ENCODE peak calls at places on chromosomes 11 and 22, in five cellular contexts. P is trophoblast cell, U is aorta, M is cardiac muscle cell, Y is heart left ventricle. O is an unnamed sample.

GRCh38 chr22:25051983-25052710 is 99.6 kb downstream of the KIAA1671 start:
- DNase-seq in U (no peak), M (no peak), Y (no peak), P (no peak), O (no peak)

GRCh38 chr22:50535113-50535512 is 5.3 kb upstream of the TYMP start:
- DNase-seq in P (no peak), Y (no peak), M (no peak), U (peak; percentile 27), O (no peak)

GRCh38 chr11:118917488-118918127 is 8.1 kb downstream of the BCL9L start:
- DNase-seq in U (peak; percentile 75), Y (no peak), P (peak; percentile 95), M (peak; percentile 95), O (no peak)

GRCh38 chr11:13776134-13776815 is 107.8 kb downstream of the FAR1 start:
- DNase-seq in Y (no peak), P (no peak), U (no peak), M (no peak), O (no peak)

GRCh38 chr11:114233755-114234154 is 62.4 kb upstream of the NNMT start:
- DNase-seq in M (peak; percentile 25), Y (no peak), U (no peak), P (no peak), O (no peak)

GRCh38 chr11:45844822-45845573 is 2.3 kb upstream of the CRY2 start:
- DNase-seq in U (no peak), P (no peak), Y (no peak), M (no peak), O (no peak)

GRCh38 chr11:2708151-2708581 is 8.4 kb upstream of the KCNQ1OT1 start:
- DNase-seq in P (no peak), Y (peak; percentile 62), M (peak; percentile 55), U (no peak), O (no peak)

GRCh38 chr11:73996161-73996747 is 12.6 kb downstream of the UCP3 start:
- DNase-seq in M (no peak), P (no peak), Y (no peak), U (peak; percentile 4), O (no peak)

GRCh38 chr11:10205928-10206327 is 88.1 kb downstream of the SBF2 start:
- DNase-seq in Y (no peak), U (no peak), M (no peak), P (no peak), O (no peak)

GRCh38 chr22:40982482-40983385 is 31.6 kb downstream of the RBX1 start:
- DNase-seq in P (peak; percentile 65), M (no peak), U (no peak), Y (no peak), O (no peak)

GRCh38 chr22:38218661-38219331 is 17.0 kb downstream of the MAFF start:
- DNase-seq in U (peak; percentile 92), M (peak; percentile 95), P (peak; percentile 98), Y (peak; percentile 84), O (peak; percentile 60)

GRCh38 chr11:19935507-19935906 is 222.9 kb downstream of the NAV2 start:
- DNase-seq in M (no peak), U (no peak), Y (no peak), P (peak; percentile 71), O (no peak)

GRCh38 chr22:32801436-32802290 is at the start of gene TIMP3:
- DNase-seq in P (peak; percentile 65), Y (peak; percentile 94), U (peak; percentile 87), M (peak; percentile 88), O (no peak)

GRCh38 chr11:79393362-79394043 is 47.3 kb downstream of the TENM4 start:
- DNase-seq in P (no peak), M (no peak), Y (no peak), U (no peak), O (no peak)

GRCh38 chr11:43573233-43573632 is 107.3 kb upstream of the HSD17B12 start:
- DNase-seq in U (no peak), Y (no peak), P (peak; percentile 17), M (peak; percentile 34), O (no peak)

GRCh38 chr11:120781486-120782120 is 242.3 kb upstream of the TBCEL start:
- DNase-seq in U (no peak), P (no peak), Y (no peak), M (no peak), O (no peak)

GRCh38 chr11:1603629-1604028 is 4.6 kb downstream of the KRTAP5-3 start:
- DNase-seq in Y (no peak), P (no peak), M (no peak), U (no peak), O (no peak)

GRCh38 chr11:129302386-129303101 is 73.1 kb upstream of the BARX2 start:
- DNase-seq in Y (no peak), M (no peak), U (no peak), P (no peak), O (no peak)

GRCh38 chr11:111512296-111513239 is at the start of gene BTG4:
- DNase-seq in P (peak; percentile 77), M (peak; percentile 27), U (no peak), Y (no peak), O (no peak)

GRCh38 chr11:72116019-72116755 is 3.7 kb upstream of the ANAPC15 start:
- DNase-seq in M (no peak), Y (no peak), P (no peak), U (no peak), O (no peak)

GRCh38 chr11:72220696-72221363 is 3.7 kb upstream of the INPPL1 start:
- DNase-seq in M (no peak), U (peak; percentile 41), P (no peak), Y (no peak), O (no peak)

GRCh38 chr11:35747638-35748037 is 85.1 kb downstream of the TRIM44 start:
- DNase-seq in P (no peak), Y (no peak), M (no peak), U (no peak), O (no peak)

GRCh38 chr11:114196994-114197702 is 99.1 kb upstream of the NNMT start:
- DNase-seq in Y (no peak), P (no peak), M (no peak), U (no peak), O (no peak)

GRCh38 chr11:2700415-2701211 is 819 bp upstream of the KCNQ1OT1 start:
- DNase-seq in P (peak; percentile 61), M (peak; percentile 31), Y (peak; percentile 86), U (peak; percentile 82), O (no peak)

DNA sequence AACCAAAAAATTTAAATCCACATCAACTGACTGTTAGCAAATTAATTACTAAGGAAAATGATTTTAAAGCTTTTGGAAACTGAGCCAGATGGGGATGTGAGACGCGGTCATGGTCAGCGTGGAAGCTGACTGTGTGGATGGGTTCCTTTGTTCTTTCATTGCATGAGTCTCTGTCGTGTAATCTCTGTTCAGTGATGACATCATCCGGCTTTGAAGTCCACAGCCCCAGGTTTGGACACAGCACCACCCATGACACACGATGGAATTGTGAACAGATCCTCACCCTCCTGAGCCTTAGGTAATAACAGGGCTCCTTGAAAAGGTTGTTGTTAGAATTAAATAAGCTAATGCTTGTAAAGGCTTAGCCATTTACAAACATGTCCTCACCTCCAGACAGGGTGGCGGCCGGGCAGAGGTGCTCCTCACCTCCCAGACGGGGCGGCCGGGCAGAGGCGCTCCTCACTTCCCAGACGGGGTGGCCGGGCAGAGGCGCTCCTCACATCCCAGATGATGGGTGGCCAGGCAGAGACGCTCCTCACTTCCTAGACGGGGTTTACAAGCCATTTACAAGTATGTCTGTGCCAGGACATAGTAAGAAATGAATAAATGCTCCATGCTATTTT is 677.3 kb downstream of the TBC1D22A start:
- DNase-seq in P (no peak), M (no peak), Y (no peak), U (no peak), O (no peak)
- H3K9me3 ChIP-seq in P (peaks cover 50% of the 10 kb centered on the region), M (no peaks in the 10 kb centered on the region), Y (peaks cover 28% of the 10 kb centered on the region), U (peaks cover 4% of the 10 kb centered on the region), O (no peaks in the 10 kb centered on the region)

DNA sequence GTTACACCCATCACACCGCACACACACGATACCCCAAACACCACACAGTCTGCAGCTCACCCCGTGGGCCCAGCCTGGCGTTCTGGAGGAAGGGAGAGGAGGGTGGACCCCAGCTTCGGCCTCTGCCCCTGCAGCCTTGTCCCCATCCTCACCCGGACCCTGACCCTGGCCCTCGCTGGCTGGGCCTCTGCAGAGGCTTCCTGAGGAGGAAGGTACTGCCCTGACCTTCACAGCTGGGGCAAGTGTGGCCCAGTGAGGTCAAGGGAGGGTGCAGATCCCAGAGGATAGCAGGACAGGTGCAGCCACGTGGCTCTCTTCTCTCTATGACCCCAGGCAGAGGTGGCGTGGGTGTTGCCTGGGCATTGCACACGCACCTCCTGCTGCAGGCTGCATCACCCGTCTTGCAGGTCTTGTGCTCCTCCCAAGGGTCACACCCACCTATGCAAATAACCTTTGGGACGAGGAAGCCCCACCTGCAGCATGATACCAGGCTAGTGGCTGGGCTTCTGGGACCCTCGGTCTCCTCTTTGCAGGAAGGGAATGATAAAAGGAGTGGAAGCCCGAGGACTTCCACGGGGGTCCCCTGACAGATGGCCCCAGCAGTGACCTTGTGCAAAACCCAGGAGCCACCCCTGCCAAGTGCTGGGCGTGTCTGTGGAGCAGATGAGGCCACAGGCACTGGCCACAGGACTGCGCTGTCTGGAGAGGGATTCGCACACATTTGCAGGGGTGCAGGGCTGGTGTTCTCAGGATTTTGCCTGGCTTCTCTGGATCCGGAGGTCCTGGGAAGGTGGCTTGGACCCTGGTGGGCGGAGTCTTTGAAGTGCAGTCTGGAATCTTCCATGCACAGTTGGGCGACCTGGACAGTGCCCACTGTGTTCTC is 1241.5 kb downstream of the BRD1 start:
- DNase-seq in M (no peak), U (peak; percentile 39), P (no peak), Y (no peak), O (no peak)
- H3K9me3 ChIP-seq in M (no peaks in the 10 kb centered on the region), U (no peaks in the 10 kb centered on the region), P (peaks cover 4% of the 10 kb centered on the region), Y (no peaks in the 10 kb centered on the region), O (no peaks in the 10 kb centered on the region)

DNA sequence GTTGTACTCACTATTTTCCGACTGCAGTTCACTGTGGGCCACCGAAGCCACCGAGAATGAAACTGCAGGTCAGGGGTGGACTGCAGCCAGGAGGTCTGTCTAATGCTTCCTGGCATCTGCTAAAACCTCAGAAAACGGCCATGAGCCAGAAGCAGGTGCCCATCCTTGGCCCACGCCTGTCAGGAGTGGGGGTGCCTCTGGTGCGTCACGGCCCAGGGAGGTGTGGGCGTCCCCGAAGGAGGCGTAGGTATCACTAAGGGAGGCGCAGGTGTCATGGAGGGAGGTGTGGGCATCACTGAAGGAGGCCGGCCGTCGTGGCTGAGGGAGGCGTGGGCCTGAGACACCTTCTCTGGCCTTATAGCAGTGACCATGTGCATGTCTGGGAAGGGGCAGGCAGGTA is 456.2 kb downstream of the TBC1D22A start:
- DNase-seq in Y (no peak), P (no peak), M (no peak), U (no peak), O (no peak)
- H3K9me3 ChIP-seq in Y (peaks cover 4% of the 10 kb centered on the region), P (peaks cover 36% of the 10 kb centered on the region), M (no peaks in the 10 kb centered on the region), U (peaks cover 1% of the 10 kb centered on the region), O (no peaks in the 10 kb centered on the region)

DNA sequence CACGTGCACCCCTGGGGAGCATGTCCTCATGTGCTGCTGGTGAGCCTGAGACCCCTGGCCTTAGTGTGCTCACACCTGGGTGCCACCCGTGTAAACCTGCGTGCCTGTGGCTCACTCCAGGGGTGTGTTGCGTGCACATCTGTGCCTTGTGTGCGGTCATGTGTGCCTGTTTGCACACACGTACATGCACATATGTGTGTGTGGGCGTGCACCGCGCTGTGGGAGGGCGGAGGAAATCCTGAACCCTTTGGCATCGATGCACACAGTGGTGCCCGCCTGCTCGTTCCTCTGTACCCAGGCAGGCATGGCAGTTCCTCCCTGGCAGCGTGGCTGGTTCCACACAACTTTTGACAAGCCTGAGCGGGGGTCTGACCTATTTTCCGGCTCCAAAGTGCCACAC is 1181.9 kb downstream of the BRD1 start:
- DNase-seq in Y (no peak), U (no peak), P (no peak), M (no peak), O (no peak)
- H3K9me3 ChIP-seq in Y (no peaks in the 10 kb centered on the region), U (no peaks in the 10 kb centered on the region), P (peaks cover 3% of the 10 kb centered on the region), M (no peaks in the 10 kb centered on the region), O (no peaks in the 10 kb centered on the region)